ENCODE peak calls at places on chromosome 5, in six cellular contexts. V, O, P, E, S and I are unnamed samples.
A peak's percentile ranks its signal among the peaks of the same experiment; 100 is the strongest.

GRCh38 chr5:32312194-32312681 is 501 bp downstream of the MTMR12 start:
- DNase-seq in V (peak; percentile 47), O (peak; percentile 83), P (peak; percentile 68), E (peak; percentile 66), S (peak; percentile 73), I (peak; percentile 19)

GRCh38 chr5:37111426-37112382 is 137.5 kb downstream of the CPLANE1 start:
- DNase-seq in V (no peak), O (no peak), P (no peak), E (no peak), S (no peak), I (no peak)

GRCh38 chr5:138463335-138464017 is 1.8 kb upstream of the EGR1 start:
- DNase-seq in V (no peak), O (peak; percentile 50), P (no peak), E (peak; percentile 75), S (no peak), I (peak; percentile 60)

GRCh38 chr5:132090107-132090506 is 16.5 kb downstream of the CSF2 start:
- DNase-seq in V (no peak), O (peak; percentile 93), P (no peak), E (peak; percentile 49), S (no peak), I (peak; percentile 83)

GRCh38 chr5:37554938-37555337 is 175.8 kb downstream of the WDR70 start:
- DNase-seq in V (no peak), O (peak; percentile 37), P (no peak), E (peak; percentile 48), S (no peak), I (no peak)

GRCh38 chr5:1003296-1003937 is 5.2 kb upstream of the NKD2 start:
- DNase-seq in V (peak; percentile 13), O (no peak), P (no peak), E (no peak), S (no peak), I (no peak)

GRCh38 chr5:121963409-121963808 is 1.6 kb downstream of the SRFBP1 start:
- DNase-seq in V (no peak), O (no peak), P (no peak), E (peak; percentile 3), S (no peak), I (no peak)

GRCh38 chr5:61732376-61732775 is 400.3 kb downstream of the ZSWIM6 start:
- DNase-seq in V (peak; percentile 54), O (no peak), P (no peak), E (no peak), S (no peak), I (no peak)

GRCh38 chr5:100900142-100900795 is 2.8 kb downstream of the ST8SIA4 start:
- DNase-seq in V (no peak), O (peak; percentile 18), P (peak; percentile 36), E (peak; percentile 16), S (peak; percentile 64), I (no peak)

GRCh38 chr5:16784088-16784487 is 152.0 kb downstream of the MYO10 start:
- DNase-seq in V (no peak), O (peak; percentile 55), P (peak; percentile 10), E (no peak), S (no peak), I (peak; percentile 56)

GRCh38 chr5:179698935-179699639 is at the start of gene CANX:
- DNase-seq in V (no peak), O (peak; percentile 44), P (no peak), E (peak; percentile 49), S (no peak), I (no peak)

GRCh38 chr5:175707751-175708375 is 50.0 kb downstream of the HRH2 start:
- DNase-seq in V (no peak), O (no peak), P (no peak), E (no peak), S (no peak), I (no peak)

GRCh38 chr5:120545007-120545406 is 80.9 kb downstream of the PRR16 start:
- DNase-seq in V (no peak), O (peak; percentile 30), P (no peak), E (no peak), S (no peak), I (no peak)

GRCh38 chr5:68683632-68684035 is 410.2 kb upstream of the SLC30A5 start:
- DNase-seq in V (no peak), O (peak; percentile 97), P (peak; percentile 19), E (peak; percentile 22), S (no peak), I (peak; percentile 89)

GRCh38 chr5:179272326-179273073 is 72.8 kb downstream of the ADAMTS2 start:
- DNase-seq in V (no peak), O (no peak), P (no peak), E (no peak), S (no peak), I (no peak)

GRCh38 chr5:170769236-170769635 is 14.3 kb upstream of the GABRP start:
- DNase-seq in V (no peak), O (no peak), P (no peak), E (no peak), S (no peak), I (no peak)

GRCh38 chr5:84450617-84451414 is 66.1 kb upstream of the EDIL3 start:
- DNase-seq in V (no peak), O (peak; percentile 7), P (no peak), E (no peak), S (no peak), I (no peak)

GRCh38 chr5:98770911-98771322 is 2.5 kb upstream of the RGMB start:
- DNase-seq in V (no peak), O (no peak), P (no peak), E (no peak), S (no peak), I (no peak)

GRCh38 chr5:53453898-53454837 is 26.3 kb upstream of the FST start:
- DNase-seq in V (no peak), O (no peak), P (no peak), E (no peak), S (no peak), I (no peak)

GRCh38 chr5:8570529-8570928 is 701.6 kb downstream of the MTRR start:
- DNase-seq in V (no peak), O (no peak), P (no peak), E (no peak), S (no peak), I (no peak)

GRCh38 chr5:89179761-89180160 is 296.8 kb upstream of the MEF2C start:
- DNase-seq in V (no peak), O (no peak), P (no peak), E (no peak), S (no peak), I (no peak)

GRCh38 chr5:144295284-144295683 is 124.6 kb downstream of the KCTD16 start:
- DNase-seq in V (no peak), O (no peak), P (no peak), E (no peak), S (no peak), I (no peak)
- TF ChIP-seq CTCF in V (no peak), O (no peak), P (no peak), E (no peak), S (no peak), I (no peak)

GRCh38 chr5:169301386-169301930 is 519 bp upstream of the SLIT3 start:
- DNase-seq in V (no peak), O (peak; percentile 56), P (no peak), E (no peak), S (no peak), I (no peak)

GRCh38 chr5:169300468-169301385 is at the start of gene SLIT3:
- DNase-seq in V (no peak), O (peak; percentile 94), P (peak; percentile 61), E (no peak), S (no peak), I (peak; percentile 52)

GRCh38 chr5:169303119-169303515 is 2.2 kb upstream of the SLIT3 start:
- DNase-seq in V (no peak), O (peak; percentile 62), P (no peak), E (no peak), S (no peak), I (no peak)

GRCh38 chr5:169302491-169303118 is 1.7 kb upstream of the SLIT3 start:
- DNase-seq in V (peak; percentile 72), O (peak; percentile 95), P (peak; percentile 58), E (peak; percentile 78), S (peak; percentile 57), I (peak; percentile 76)

GRCh38 chr5:169302046-169302445 is 1.1 kb upstream of the SLIT3 start:
- DNase-seq in V (no peak), O (no peak), P (no peak), E (no peak), S (no peak), I (no peak)
- H3K4me3 ChIP-seq in V (no peak overlapping the region), O (no peak overlapping the region), P (no peak overlapping the region), E (no peak overlapping the region), S (no peak overlapping the region), I (no peak overlapping the region)

DNA sequence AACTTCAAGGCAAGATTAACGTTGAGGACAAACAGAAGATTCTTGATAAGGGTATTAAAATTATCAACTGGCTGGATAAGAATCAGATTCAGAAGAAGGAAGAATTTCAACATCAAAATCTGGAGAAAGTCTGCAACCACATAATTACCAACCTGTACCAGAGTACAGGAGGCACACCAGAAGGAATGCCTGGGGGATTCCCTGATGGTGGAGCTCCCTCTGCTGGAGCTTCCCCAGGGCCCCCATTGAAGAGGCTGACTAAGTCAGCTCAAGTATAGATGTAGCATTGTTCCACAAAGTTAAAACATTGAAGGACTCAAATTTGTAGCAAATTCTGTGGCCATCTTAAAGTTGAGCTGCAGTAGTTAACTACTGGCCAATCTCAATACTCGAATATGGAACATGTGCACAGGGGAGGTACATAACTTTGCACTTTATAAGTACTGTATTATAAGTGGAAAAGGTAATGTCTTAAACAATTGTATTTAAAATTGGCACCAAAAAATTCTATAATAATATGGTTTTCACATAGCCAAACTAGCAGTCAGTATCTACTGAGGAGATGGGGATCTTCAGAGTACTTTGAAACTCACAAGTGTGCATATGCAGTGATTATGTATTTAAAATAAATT is 237.5 kb downstream of the CHSY3 start:
- DNase-seq in V (no peak), O (peak; percentile 78), P (peak; percentile 18), E (peak; percentile 2), S (no peak), I (no peak)
- TF ChIP-seq CTCF in V (peak; percentile 44), O (peak; percentile 98), P (peak; percentile 41), E (no peak), S (no peak), I (peak; percentile 75)

DNA sequence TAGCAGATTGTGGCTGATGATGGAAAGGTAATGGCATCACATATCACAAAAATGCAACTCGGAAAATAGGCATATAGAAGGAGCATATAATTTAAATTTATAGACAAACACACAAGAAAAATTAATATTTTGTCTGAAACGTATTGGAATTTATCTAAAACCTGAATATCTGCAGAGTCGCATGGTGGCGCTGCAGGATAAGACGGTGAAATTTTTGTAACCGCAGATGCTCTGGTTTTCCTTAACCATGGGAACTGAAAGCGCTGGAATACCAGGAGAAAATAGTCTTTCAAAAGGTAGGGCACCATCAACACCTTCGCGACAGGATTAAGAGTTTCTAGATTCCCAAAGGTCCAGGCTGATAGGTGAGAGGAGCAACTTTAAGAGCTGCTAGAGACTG is 11.0 kb downstream of the PCDHB14 start:
- DNase-seq in V (no peak), O (peak; percentile 5), P (no peak), E (peak; percentile 9), S (no peak), I (no peak)
- H3K4me3 ChIP-seq in V (no peak overlapping the region), O (peak overlapping the region; percentile 12), P (no peak overlapping the region), E (no peak overlapping the region), S (no peak overlapping the region), I (no peak overlapping the region)